ENCODE peak calls at places on chromosomes 4 and X, in five cellular contexts. Z, V, Q, D and W are unnamed samples.

GRCh38 chr4:112318239-112319142 is 21.3 kb downstream of the ALPK1 start:
- DNase-seq in Z (no peak), V (peak; percentile 79), Q (no peak), D (no peak), W (no peak)

GRCh38 chr4:162705130-162705803 is 461.4 kb downstream of the NAF1 start:
- DNase-seq in Z (no peak), V (no peak), Q (no peak), D (no peak), W (no peak)

GRCh38 chr4:90002406-90003040 is 107.9 kb downstream of the MMRN1 start:
- DNase-seq in Z (no peak), V (no peak), Q (no peak), D (no peak), W (no peak)

GRCh38 chr4:7806080-7806630 is 133.5 kb downstream of the AFAP1 start:
- DNase-seq in Z (peak; percentile 91), V (no peak), Q (no peak), D (no peak), W (no peak)

GRCh38 chrX:67717571-67717970 is 173.8 kb downstream of the AR start:
- DNase-seq in Z (no peak), V (no peak), Q (no peak), D (no peak), W (no peak)

GRCh38 chr4:57195622-57196021 is 85.4 kb upstream of the IGFBP7 start:
- DNase-seq in Z (no peak), V (no peak), Q (no peak), D (no peak), W (no peak)

GRCh38 chr4:170089743-170090666 is at the start of gene AADAT:
- DNase-seq in Z (peak; percentile 81), V (peak; percentile 3), Q (peak; percentile 41), D (peak; percentile 71), W (no peak)

GRCh38 chrX:104098151-104098808 is 14.0 kb upstream of the ZCCHC18 start:
- DNase-seq in Z (peak; percentile 53), V (peak; percentile 79), Q (peak; percentile 45), D (no peak), W (no peak)

GRCh38 chrX:43644124-43644701 is 11.9 kb upstream of the MAOA start:
- DNase-seq in Z (no peak), V (no peak), Q (no peak), D (no peak), W (no peak)

GRCh38 chr4:53189011-53189410 is 176.8 kb downstream of the SCFD2 start:
- DNase-seq in Z (no peak), V (no peak), Q (peak; percentile 26), D (no peak), W (no peak)

GRCh38 chrX:113759422-113759821 is 824.5 kb upstream of the HTR2C start:
- DNase-seq in Z (no peak), V (peak; percentile 1), Q (no peak), D (no peak), W (no peak)

GRCh38 chr4:176789955-176790354 is 2.8 kb downstream of the VEGFC start:
- DNase-seq in Z (no peak), V (peak; percentile 45), Q (no peak), D (no peak), W (peak; percentile 1)
- TF ChIP-seq CTCF in Z (no peak), V (peak; percentile 57), Q (peak; percentile 79), D (peak; percentile 32), W (peak; percentile 52)

GRCh38 chr4:87262886-87263285 is 42.5 kb upstream of the KLHL8 start:
- DNase-seq in Z (no peak), V (no peak), Q (no peak), D (no peak), W (no peak)
- H3K4me3 ChIP-seq in Z (no peak overlapping the region), V (no peak overlapping the region), Q (no peak overlapping the region), D (no peak overlapping the region), W (no peak overlapping the region)

GRCh38 chr4:167339781-167340180 is 105.5 kb upstream of the SPOCK3 start:
- DNase-seq in Z (no peak), V (no peak), Q (no peak), D (no peak), W (no peak)
- TF ChIP-seq CTCF in Z (no peak), V (no peak), Q (no peak), D (no peak), W (no peak)

GRCh38 chrX:48002929-48003328 is 860 bp downstream of the ZNF182 start:
- DNase-seq in Z (no peak), V (no peak), Q (no peak), D (no peak), W (no peak)
- H3K4me3 ChIP-seq in Z (peak overlapping the region; percentile 48), V (peak overlapping the region; percentile 85), Q (peak overlapping the region; percentile 74), D (peak overlapping the region; percentile 60), W (peak overlapping the region; percentile 72)

DNA sequence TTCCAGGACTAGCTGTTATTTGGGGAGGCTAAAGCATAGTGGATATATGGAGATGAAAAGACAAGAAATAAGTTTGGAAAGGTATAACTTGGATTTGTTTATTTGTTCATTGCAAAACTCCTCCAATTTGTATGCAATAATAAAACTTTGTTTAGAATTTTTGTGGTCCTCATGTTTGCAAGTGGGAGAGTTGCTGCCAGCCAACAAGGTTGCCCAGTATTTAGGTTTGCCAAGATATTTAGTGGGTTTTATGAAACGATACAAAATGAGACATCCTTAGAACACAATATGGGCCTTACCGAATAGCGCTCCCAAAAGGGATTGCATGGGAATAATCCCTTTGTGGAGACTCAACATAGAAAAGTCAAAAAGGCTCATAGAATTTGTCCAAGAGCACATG is 162.1 kb downstream of the INPP4B start:
- DNase-seq in Z (no peak), V (no peak), Q (no peak), D (no peak), W (no peak)
- TF ChIP-seq CTCF in Z (no peak), V (no peak), Q (no peak), D (no peak), W (no peak)

GRCh38 chrX:8726031-8726652 is 5.8 kb downstream of the ANOS1 start:
- DNase-seq in Z (no peak), V (no peak), Q (no peak), D (no peak), W (no peak)

GRCh38 chrX:8731579-8732395 is at the start of gene ANOS1:
- DNase-seq in Z (peak; percentile 35), V (no peak), Q (no peak), D (peak; percentile 41), W (no peak)

GRCh38 chrX:8728932-8729331 is 3.0 kb downstream of the ANOS1 start:
- DNase-seq in Z (no peak), V (no peak), Q (no peak), D (no peak), W (no peak)

DNA sequence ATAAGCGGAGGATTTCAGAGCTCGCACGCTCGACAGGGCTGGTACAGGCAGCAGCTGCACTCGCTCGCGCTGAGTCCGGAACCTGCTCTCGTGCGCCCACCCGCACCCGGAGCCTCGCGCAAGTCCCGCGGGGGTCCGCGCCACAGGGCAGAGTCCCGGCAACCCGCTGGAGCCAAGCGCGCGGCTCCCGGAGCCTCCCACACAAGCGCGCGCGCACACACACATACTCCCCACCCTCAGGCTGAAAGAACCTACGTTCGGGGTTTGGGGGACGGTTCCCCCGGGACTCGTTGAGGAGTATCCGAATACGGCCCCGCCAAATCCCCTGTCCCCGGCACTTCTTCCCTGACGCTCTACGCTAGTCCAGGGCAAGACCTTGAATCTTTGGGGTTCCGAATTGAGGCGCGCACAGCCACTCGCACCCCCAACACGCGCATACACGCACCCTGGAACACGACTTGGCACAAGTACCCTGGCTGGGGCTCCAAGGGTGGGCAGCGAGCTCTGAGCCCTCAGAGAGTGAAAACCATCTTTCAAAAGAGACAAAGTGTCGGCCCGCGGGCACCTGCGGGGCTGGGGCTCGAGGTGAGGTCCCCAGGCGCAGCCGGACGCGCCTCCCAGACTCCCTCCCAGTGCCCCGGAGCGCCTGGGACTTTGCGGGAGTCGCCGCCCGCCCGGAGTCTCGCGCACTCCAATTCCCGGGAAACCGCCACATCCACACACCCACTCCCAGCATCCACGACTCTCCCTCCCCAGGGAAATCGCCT is 942 bp downstream of the ANOS1 start:
- DNase-seq in Z (no peak), V (no peak), Q (no peak), D (no peak), W (no peak)
- H3K4me3 ChIP-seq in Z (peak overlapping the region; percentile 8), V (no peak overlapping the region), Q (peak overlapping the region; percentile 44), D (peak overlapping the region; percentile 40), W (no peak overlapping the region)

GRCh38 chr4:10091531-10092181 is 24.9 kb downstream of the WDR1 start:
- DNase-seq in Z (no peak), V (no peak), Q (no peak), D (no peak), W (no peak)

GRCh38 chr4:10087152-10087791 is 29.3 kb downstream of the WDR1 start:
- DNase-seq in Z (peak; percentile 13), V (no peak), Q (no peak), D (peak; percentile 43), W (no peak)

GRCh38 chr4:10090467-10091250 is 25.9 kb downstream of the WDR1 start:
- DNase-seq in Z (no peak), V (no peak), Q (no peak), D (no peak), W (no peak)

GRCh38 chr4:10088135-10089010 is 28.2 kb downstream of the WDR1 start:
- DNase-seq in Z (peak; percentile 13), V (no peak), Q (no peak), D (no peak), W (no peak)

DNA sequence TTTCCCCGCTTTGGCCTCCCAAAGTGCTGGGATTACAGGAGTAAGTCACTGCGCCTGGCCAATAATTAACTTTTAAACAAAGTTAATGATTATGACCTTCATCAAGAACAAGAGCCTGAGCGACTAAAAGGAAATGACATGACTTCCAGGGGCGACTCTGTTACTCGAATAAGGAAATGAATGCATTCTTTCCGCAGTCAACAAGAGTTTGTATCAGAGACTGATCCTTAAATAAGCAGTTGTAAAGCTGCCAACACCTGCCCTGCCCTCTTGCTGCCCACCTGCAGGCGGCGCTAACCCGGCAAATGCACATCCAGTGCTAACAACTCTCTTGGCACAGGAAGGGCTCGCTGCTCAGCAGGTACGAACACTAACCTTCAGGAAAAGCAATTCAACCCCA is 27.3 kb downstream of the WDR1 start:
- DNase-seq in Z (peak; percentile 18), V (no peak), Q (no peak), D (peak; percentile 89), W (no peak)
- TF ChIP-seq CTCF in Z (no peak), V (no peak), Q (peak; percentile 37), D (peak; percentile 87), W (peak; percentile 31)